ENCODE peak calls at places on chromosomes 5 and 9, in six cellular contexts. One of them, this sample, is unnamed.

GRCh38 chr5:30505014-30505886 is 688.2 kb upstream of the CDH6 start:
- DNase-seq in H9: no peak
- DNase-seq in neuronal stem cell: peak; percentile 37
- DNase-seq in IMR-90: peak; percentile 64
- DNase-seq in mesenchymal stem cell: peak; percentile 29
- DNase-seq in H1: no peak
- DNase-seq in this sample: peak; percentile 73

GRCh38 chr5:45295231-45295630 is 400.9 kb downstream of the HCN1 start:
- DNase-seq in H9: no peak
- DNase-seq in neuronal stem cell: no peak
- DNase-seq in IMR-90: no peak
- DNase-seq in mesenchymal stem cell: no peak
- DNase-seq in H1: no peak
- DNase-seq in this sample: no peak

GRCh38 chr5:154811239-154811638 is 39.2 kb downstream of the FAXDC2 start:
- DNase-seq in H9: no peak
- DNase-seq in neuronal stem cell: no peak
- DNase-seq in IMR-90: no peak
- DNase-seq in mesenchymal stem cell: no peak
- DNase-seq in H1: no peak
- DNase-seq in this sample: no peak

GRCh38 chr5:100423330-100423729 is 111.8 kb upstream of the FAM174A start:
- DNase-seq in H9: no peak
- DNase-seq in neuronal stem cell: no peak
- DNase-seq in IMR-90: no peak
- DNase-seq in mesenchymal stem cell: no peak
- DNase-seq in H1: no peak
- DNase-seq in this sample: no peak

GRCh38 chr5:154397652-154398406 is 48.0 kb upstream of the SAP30L start:
- DNase-seq in H9: no peak
- DNase-seq in neuronal stem cell: no peak
- DNase-seq in IMR-90: no peak
- DNase-seq in mesenchymal stem cell: no peak
- DNase-seq in H1: no peak
- DNase-seq in this sample: no peak

GRCh38 chr5:112186401-112186990 is 232.6 kb downstream of the EPB41L4A start:
- DNase-seq in H9: no peak
- DNase-seq in neuronal stem cell: no peak
- DNase-seq in IMR-90: peak; percentile 53
- DNase-seq in mesenchymal stem cell: peak; percentile 50
- DNase-seq in H1: no peak
- DNase-seq in this sample: peak; percentile 59

GRCh38 chr5:6843821-6844220 is 130.6 kb downstream of the TENT4A start:
- DNase-seq in H9: no peak
- DNase-seq in neuronal stem cell: no peak
- DNase-seq in IMR-90: no peak
- DNase-seq in mesenchymal stem cell: no peak
- DNase-seq in H1: no peak
- DNase-seq in this sample: no peak

GRCh38 chr5:141100243-141100805 is at the start of gene PCDHB3:
- DNase-seq in H9: peak; percentile 79
- DNase-seq in neuronal stem cell: no peak
- DNase-seq in IMR-90: peak; percentile 16
- DNase-seq in mesenchymal stem cell: peak; percentile 38
- DNase-seq in H1: peak; percentile 51
- DNase-seq in this sample: peak; percentile 85

GRCh38 chr9:82073551-82073950 is 85.0 kb downstream of the SPATA31D1 start:
- DNase-seq in H9: no peak
- DNase-seq in neuronal stem cell: no peak
- DNase-seq in IMR-90: no peak
- DNase-seq in mesenchymal stem cell: no peak
- DNase-seq in H1: no peak
- DNase-seq in this sample: no peak

GRCh38 chr9:16363073-16363781 is 507.2 kb downstream of the BNC2 start:
- DNase-seq in H9: peak; percentile 10
- DNase-seq in neuronal stem cell: no peak
- DNase-seq in IMR-90: no peak
- DNase-seq in mesenchymal stem cell: no peak
- DNase-seq in H1: no peak
- DNase-seq in this sample: no peak

GRCh38 chr9:79664375-79664825 is 92.6 kb downstream of the TLE4 start:
- DNase-seq in H9: no peak
- DNase-seq in neuronal stem cell: no peak
- DNase-seq in IMR-90: peak; percentile 36
- DNase-seq in mesenchymal stem cell: peak; percentile 35
- DNase-seq in H1: no peak
- DNase-seq in this sample: no peak

GRCh38 chr9:14051459-14051858 is 262.5 kb downstream of the NFIB start:
- DNase-seq in H9: no peak
- DNase-seq in neuronal stem cell: no peak
- DNase-seq in IMR-90: no peak
- DNase-seq in mesenchymal stem cell: peak; percentile 7
- DNase-seq in H1: no peak
- DNase-seq in this sample: no peak

GRCh38 chr5:154709368-154710305 is 45.5 kb upstream of the LARP1 start:
- DNase-seq in H9: no peak
- DNase-seq in neuronal stem cell: no peak
- DNase-seq in IMR-90: no peak
- DNase-seq in mesenchymal stem cell: peak; percentile 24
- DNase-seq in H1: no peak
- DNase-seq in this sample: no peak

GRCh38 chr9:69731348-69731747 is 28.5 kb downstream of the PTAR1 start:
- DNase-seq in H9: no peak
- DNase-seq in neuronal stem cell: no peak
- DNase-seq in IMR-90: no peak
- DNase-seq in mesenchymal stem cell: no peak
- DNase-seq in H1: no peak
- DNase-seq in this sample: no peak

GRCh38 chr5:179858586-179859427 is at the start of gene MRNIP:
- DNase-seq in H9: peak; percentile 94
- DNase-seq in neuronal stem cell: peak; percentile 92
- DNase-seq in IMR-90: peak; percentile 91
- DNase-seq in mesenchymal stem cell: peak; percentile 96
- DNase-seq in H1: peak; percentile 74
- DNase-seq in this sample: peak; percentile 95

GRCh38 chr5:41637424-41637823 is 127.0 kb upstream of the PLCXD3 start:
- DNase-seq in H9: peak; percentile 58
- DNase-seq in neuronal stem cell: no peak
- DNase-seq in IMR-90: no peak
- DNase-seq in mesenchymal stem cell: no peak
- DNase-seq in H1: no peak
- DNase-seq in this sample: peak; percentile 68

GRCh38 chr5:61582421-61582820 is 250.4 kb downstream of the ZSWIM6 start:
- DNase-seq in H9: no peak
- DNase-seq in neuronal stem cell: no peak
- DNase-seq in IMR-90: no peak
- DNase-seq in mesenchymal stem cell: no peak
- DNase-seq in H1: no peak
- DNase-seq in this sample: no peak

GRCh38 chr5:72067682-72068470 is 39.4 kb upstream of the MAP1B start:
- DNase-seq in H9: no peak
- DNase-seq in neuronal stem cell: no peak
- DNase-seq in IMR-90: peak; percentile 85
- DNase-seq in mesenchymal stem cell: peak; percentile 73
- DNase-seq in H1: no peak
- DNase-seq in this sample: peak; percentile 75

GRCh38 chr9:28234133-28234898 is 661.0 kb upstream of the C9orf72 start:
- DNase-seq in H9: no peak
- DNase-seq in neuronal stem cell: no peak
- DNase-seq in IMR-90: no peak
- DNase-seq in mesenchymal stem cell: peak; percentile 12
- DNase-seq in H1: no peak
- DNase-seq in this sample: no peak

GRCh38 chr9:92405770-92406169 is 1.4 kb upstream of the OGN start:
- DNase-seq in H9: no peak
- DNase-seq in neuronal stem cell: no peak
- DNase-seq in IMR-90: no peak
- DNase-seq in mesenchymal stem cell: peak; percentile 14
- DNase-seq in H1: no peak
- DNase-seq in this sample: no peak

GRCh38 chr5:170589643-170590042 is 85.8 kb downstream of the KCNIP1 start:
- DNase-seq in H9: no peak
- DNase-seq in neuronal stem cell: no peak
- DNase-seq in IMR-90: no peak
- DNase-seq in mesenchymal stem cell: no peak
- DNase-seq in H1: no peak
- DNase-seq in this sample: no peak

GRCh38 chr9:776086-776485 is 65.4 kb upstream of the DMRT1 start:
- DNase-seq in H9: no peak
- DNase-seq in neuronal stem cell: no peak
- DNase-seq in IMR-90: no peak
- DNase-seq in mesenchymal stem cell: no peak
- DNase-seq in H1: no peak
- DNase-seq in this sample: no peak

GRCh38 chr5:36147681-36148080 is 4.0 kb downstream of the LMBRD2 start:
- DNase-seq in H9: no peak
- DNase-seq in neuronal stem cell: no peak
- DNase-seq in IMR-90: peak; percentile 7
- DNase-seq in mesenchymal stem cell: no peak
- DNase-seq in H1: no peak
- DNase-seq in this sample: no peak

GRCh38 chr9:136059321-136059791 is 35.7 kb downstream of the NACC2 start:
- DNase-seq in H9: no peak
- DNase-seq in neuronal stem cell: no peak
- DNase-seq in IMR-90: no peak
- DNase-seq in mesenchymal stem cell: no peak
- DNase-seq in H1: no peak
- DNase-seq in this sample: no peak

GRCh38 chr5:81422671-81423070 is 28.7 kb upstream of the ACOT12 start:
- DNase-seq in H9: no peak
- DNase-seq in neuronal stem cell: no peak
- DNase-seq in IMR-90: peak; percentile 97
- DNase-seq in mesenchymal stem cell: peak; percentile 95
- DNase-seq in H1: no peak
- DNase-seq in this sample: no peak

GRCh38 chr5:164597293-164597900 is 1092.0 kb downstream of the MAT2B start:
- DNase-seq in H9: no peak
- DNase-seq in neuronal stem cell: no peak
- DNase-seq in IMR-90: no peak
- DNase-seq in mesenchymal stem cell: no peak
- DNase-seq in H1: no peak
- DNase-seq in this sample: peak; percentile 48

GRCh38 chr5:52895572-52896296 is 93.4 kb upstream of the ITGA2 start:
- DNase-seq in H9: no peak
- DNase-seq in neuronal stem cell: no peak
- DNase-seq in IMR-90: no peak
- DNase-seq in mesenchymal stem cell: peak; percentile 17
- DNase-seq in H1: no peak
- DNase-seq in this sample: no peak

GRCh38 chr5:98042961-98043360 is 730.5 kb upstream of the RGMB start:
- DNase-seq in H9: no peak
- DNase-seq in neuronal stem cell: no peak
- DNase-seq in IMR-90: no peak
- DNase-seq in mesenchymal stem cell: no peak
- DNase-seq in H1: no peak
- DNase-seq in this sample: no peak

GRCh38 chr5:98042521-98042920 is 730.9 kb upstream of the RGMB start:
- DNase-seq in H9: no peak
- DNase-seq in neuronal stem cell: no peak
- DNase-seq in IMR-90: no peak
- DNase-seq in mesenchymal stem cell: no peak
- DNase-seq in H1: no peak
- DNase-seq in this sample: no peak

GRCh38 chr5:98041661-98042060 is 731.8 kb upstream of the RGMB start:
- DNase-seq in H9: no peak
- DNase-seq in neuronal stem cell: no peak
- DNase-seq in IMR-90: no peak
- DNase-seq in mesenchymal stem cell: no peak
- DNase-seq in H1: no peak
- DNase-seq in this sample: no peak
- H2BK15ac ChIP-seq in H9: no peak overlapping the region
- H2BK15ac ChIP-seq in neuronal stem cell: no peak overlapping the region
- H2BK15ac ChIP-seq in IMR-90: no peak overlapping the region
- H2BK15ac ChIP-seq in mesenchymal stem cell: no peak overlapping the region
- H2BK15ac ChIP-seq in H1: no peak overlapping the region
- H2BK15ac ChIP-seq in this sample: no peak overlapping the region

DNA sequence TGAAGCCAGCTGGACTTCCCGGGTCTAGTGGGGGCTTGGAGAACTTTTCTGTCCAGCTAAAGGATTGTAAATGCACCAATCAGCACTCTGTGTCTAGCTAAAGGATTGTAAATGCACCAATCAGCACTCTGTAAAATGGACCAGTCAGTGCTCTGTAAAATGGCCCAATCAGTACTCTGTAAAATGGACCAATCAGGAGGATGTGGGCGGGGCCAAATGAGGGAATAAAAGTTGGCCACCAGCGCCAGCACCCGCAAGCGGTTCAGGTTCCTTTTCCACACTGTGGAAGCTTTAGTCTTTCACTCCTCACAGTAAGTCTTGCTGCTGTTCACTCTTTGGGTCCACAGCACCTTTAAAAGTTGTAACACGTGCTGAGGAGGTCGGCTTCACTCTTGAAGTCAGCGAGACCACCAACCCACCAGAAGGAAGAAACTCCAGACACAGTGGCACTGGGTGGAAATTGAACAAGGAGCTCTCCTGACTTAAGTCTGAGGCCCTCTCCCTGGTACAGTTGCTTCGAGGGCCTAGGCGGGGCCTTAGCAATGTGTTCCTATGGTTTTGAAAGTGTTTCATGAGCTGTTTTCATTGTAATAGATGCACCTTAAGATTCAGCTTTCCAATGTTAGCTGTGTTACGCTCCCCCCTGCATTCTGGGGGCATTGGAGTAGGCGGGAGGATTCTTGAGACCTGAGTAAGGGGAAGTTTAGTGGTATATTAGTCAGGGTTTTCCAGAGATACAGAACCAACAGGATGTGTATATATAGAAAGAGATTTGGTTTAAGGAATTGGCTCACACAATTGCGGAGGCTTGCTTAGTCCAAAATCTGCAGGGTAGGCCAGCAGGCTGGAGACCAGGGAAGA is 21.4 kb upstream of the MYO10 start:
- DNase-seq in H9: no peak
- DNase-seq in neuronal stem cell: no peak
- DNase-seq in IMR-90: peak; percentile 98
- DNase-seq in mesenchymal stem cell: peak; percentile 86
- DNase-seq in H1: no peak
- DNase-seq in this sample: no peak
- H2BK15ac ChIP-seq in H9: no peak overlapping the region
- H2BK15ac ChIP-seq in neuronal stem cell: no peak overlapping the region
- H2BK15ac ChIP-seq in IMR-90: peak overlapping the region; percentile 99
- H2BK15ac ChIP-seq in mesenchymal stem cell: no peak overlapping the region
- H2BK15ac ChIP-seq in H1: no peak overlapping the region
- H2BK15ac ChIP-seq in this sample: no peak overlapping the region

GRCh38 chr5:13704401-13704800 is 240.1 kb downstream of the DNAH5 start:
- DNase-seq in H9: no peak
- DNase-seq in neuronal stem cell: no peak
- DNase-seq in IMR-90: no peak
- DNase-seq in mesenchymal stem cell: no peak
- DNase-seq in H1: no peak
- DNase-seq in this sample: peak; percentile 7

GRCh38 chr5:13695076-13695712 is 249.3 kb downstream of the DNAH5 start:
- DNase-seq in H9: no peak
- DNase-seq in neuronal stem cell: no peak
- DNase-seq in IMR-90: peak; percentile 6
- DNase-seq in mesenchymal stem cell: peak; percentile 6
- DNase-seq in H1: no peak
- DNase-seq in this sample: no peak

GRCh38 chr5:13698882-13699281 is 245.6 kb downstream of the DNAH5 start:
- DNase-seq in H9: no peak
- DNase-seq in neuronal stem cell: no peak
- DNase-seq in IMR-90: no peak
- DNase-seq in mesenchymal stem cell: no peak
- DNase-seq in H1: no peak
- DNase-seq in this sample: no peak
- H2BK15ac ChIP-seq in H9: no peak overlapping the region
- H2BK15ac ChIP-seq in neuronal stem cell: no peak overlapping the region
- H2BK15ac ChIP-seq in IMR-90: no peak overlapping the region
- H2BK15ac ChIP-seq in mesenchymal stem cell: no peak overlapping the region
- H2BK15ac ChIP-seq in H1: no peak overlapping the region
- H2BK15ac ChIP-seq in this sample: no peak overlapping the region

GRCh38 chr9:32389365-32389764 is 4.9 kb downstream of the ACO1 start:
- DNase-seq in H9: no peak
- DNase-seq in neuronal stem cell: no peak
- DNase-seq in IMR-90: no peak
- DNase-seq in mesenchymal stem cell: no peak
- DNase-seq in H1: no peak
- DNase-seq in this sample: no peak
- H2BK15ac ChIP-seq in H9: no peak overlapping the region
- H2BK15ac ChIP-seq in neuronal stem cell: no peak overlapping the region
- H2BK15ac ChIP-seq in IMR-90: no peak overlapping the region
- H2BK15ac ChIP-seq in mesenchymal stem cell: no peak overlapping the region
- H2BK15ac ChIP-seq in H1: peak overlapping the region; percentile 40
- H2BK15ac ChIP-seq in this sample: no peak overlapping the region